ENCODE peak calls at places on chromosomes 12 and 14, in six cellular contexts. X is effector memory CD8-positive, alpha-beta T cell; U is T-helper 2 cell; B is stimulated activated CD4-positive, alpha-beta T cell treated with anti-CD3 and anti-CD28 coated beads, Interleukin-1b, Interleukin-23, amount 100 ng/mL, for 24 hours; Z is GM19239; L is activated T-cell treated with anti-CD3 and anti-CD28 coated beads for 1 hour. W is an unnamed sample.
A peak's percentile ranks its signal among the peaks of the same experiment; 100 is the strongest.

GRCh38 chr12:46843811-46844210 is 18.0 kb upstream of the SLC38A4 start:
- DNase-seq in X (no peak), U (no peak), B (no peak), Z (no peak), L (no peak), W (no peak)

GRCh38 chr12:102642199-102642598 is 161.8 kb upstream of the IGF1 start:
- DNase-seq in X (no peak), U (no peak), B (no peak), Z (no peak), L (no peak), W (no peak)

GRCh38 chr14:55807059-55807499 is 227.1 kb downstream of the KTN1 start:
- DNase-seq in X (peak; percentile 80), U (peak; percentile 94), B (peak; percentile 27), Z (no peak), L (peak; percentile 56), W (peak; percentile 49)

GRCh38 chr12:52912711-52913423 is 8.0 kb upstream of the KRT8 start:
- DNase-seq in X (no peak), U (no peak), B (no peak), Z (no peak), L (no peak), W (no peak)

GRCh38 chr12:96981053-96981452 is 74.0 kb downstream of the NEDD1 start:
- DNase-seq in X (no peak), U (no peak), B (no peak), Z (no peak), L (no peak), W (no peak)

GRCh38 chr12:122669397-122670070 is 33.6 kb downstream of the HCAR2 start:
- DNase-seq in X (no peak), U (no peak), B (no peak), Z (no peak), L (no peak), W (no peak)

GRCh38 chr12:117363953-117364486 is 2.6 kb upstream of the NOS1 start:
- DNase-seq in X (no peak), U (no peak), B (no peak), Z (no peak), L (no peak), W (no peak)

GRCh38 chr14:69289811-69290520 is 30.0 kb downstream of the GALNT16 start:
- DNase-seq in X (no peak), U (no peak), B (no peak), Z (no peak), L (no peak), W (no peak)